ENCODE peak calls at places on chromosomes 6 and 20, in six cellular contexts. One of them, this sample, is unnamed.
A peak's percentile ranks its signal among the peaks of the same experiment; 100 is the strongest.

GRCh38 chr6:3607171-3607570 is 144.3 kb downstream of the PXDC1 start:
- DNase-seq in GM12878: no peak
- DNase-seq in esophagus muscularis mucosa: no peak
- DNase-seq in heart right ventricle: no peak
- DNase-seq in neural progenitor cell: no peak
- DNase-seq in brain microvascular endothelial cell: no peak
- DNase-seq in this sample: no peak

GRCh38 chr6:139472341-139473038 is 98.0 kb upstream of the CITED2 start:
- DNase-seq in GM12878: no peak
- DNase-seq in esophagus muscularis mucosa: no peak
- DNase-seq in heart right ventricle: no peak
- DNase-seq in neural progenitor cell: no peak
- DNase-seq in brain microvascular endothelial cell: no peak
- DNase-seq in this sample: no peak

GRCh38 chr6:150334790-150335783 is 33.7 kb upstream of the IYD start:
- DNase-seq in GM12878: no peak
- DNase-seq in esophagus muscularis mucosa: no peak
- DNase-seq in heart right ventricle: peak; percentile 51
- DNase-seq in neural progenitor cell: peak; percentile 59
- DNase-seq in brain microvascular endothelial cell: peak; percentile 80
- DNase-seq in this sample: peak; percentile 64

GRCh38 chr20:43921227-43921780 is 6.7 kb downstream of the TOX2 start:
- DNase-seq in GM12878: no peak
- DNase-seq in esophagus muscularis mucosa: no peak
- DNase-seq in heart right ventricle: no peak
- DNase-seq in neural progenitor cell: no peak
- DNase-seq in brain microvascular endothelial cell: no peak
- DNase-seq in this sample: no peak

GRCh38 chr6:27452496-27452897 is 20.4 kb downstream of the ZNF184 start:
- DNase-seq in GM12878: no peak
- DNase-seq in esophagus muscularis mucosa: no peak
- DNase-seq in heart right ventricle: no peak
- DNase-seq in neural progenitor cell: no peak
- DNase-seq in brain microvascular endothelial cell: peak; percentile 8
- DNase-seq in this sample: no peak

GRCh38 chr6:139240161-139241010 is 51.4 kb downstream of the TXLNB start:
- DNase-seq in GM12878: no peak
- DNase-seq in esophagus muscularis mucosa: no peak
- DNase-seq in heart right ventricle: no peak
- DNase-seq in neural progenitor cell: no peak
- DNase-seq in brain microvascular endothelial cell: peak; percentile 91
- DNase-seq in this sample: peak; percentile 51

GRCh38 chr20:50496773-50497375 is 13.3 kb upstream of the PTPN1 start:
- DNase-seq in GM12878: no peak
- DNase-seq in esophagus muscularis mucosa: no peak
- DNase-seq in heart right ventricle: no peak
- DNase-seq in neural progenitor cell: no peak
- DNase-seq in brain microvascular endothelial cell: no peak
- DNase-seq in this sample: no peak

GRCh38 chr20:6698056-6698455 is 69.4 kb upstream of the BMP2 start:
- DNase-seq in GM12878: no peak
- DNase-seq in esophagus muscularis mucosa: peak; percentile 77
- DNase-seq in heart right ventricle: no peak
- DNase-seq in neural progenitor cell: peak; percentile 16
- DNase-seq in brain microvascular endothelial cell: no peak
- DNase-seq in this sample: no peak

GRCh38 chr20:33419140-33419974 is 18.0 kb upstream of the CDK5RAP1 start:
- DNase-seq in GM12878: no peak
- DNase-seq in esophagus muscularis mucosa: no peak
- DNase-seq in heart right ventricle: peak; percentile 91
- DNase-seq in neural progenitor cell: no peak
- DNase-seq in brain microvascular endothelial cell: peak; percentile 43
- DNase-seq in this sample: no peak

GRCh38 chr20:38242848-38243449 is 17.6 kb downstream of the KIAA1755 start:
- DNase-seq in GM12878: no peak
- DNase-seq in esophagus muscularis mucosa: no peak
- DNase-seq in heart right ventricle: no peak
- DNase-seq in neural progenitor cell: peak; percentile 17
- DNase-seq in brain microvascular endothelial cell: no peak
- DNase-seq in this sample: no peak

GRCh38 chr6:132341646-132342045 is 59.6 kb downstream of the MOXD1 start:
- DNase-seq in GM12878: no peak
- DNase-seq in esophagus muscularis mucosa: no peak
- DNase-seq in heart right ventricle: no peak
- DNase-seq in neural progenitor cell: no peak
- DNase-seq in brain microvascular endothelial cell: no peak
- DNase-seq in this sample: no peak

GRCh38 chr6:128803911-128804310 is 79.0 kb upstream of the LAMA2 start:
- DNase-seq in GM12878: no peak
- DNase-seq in esophagus muscularis mucosa: no peak
- DNase-seq in heart right ventricle: peak; percentile 48
- DNase-seq in neural progenitor cell: no peak
- DNase-seq in brain microvascular endothelial cell: peak; percentile 18
- DNase-seq in this sample: no peak

GRCh38 chr6:41965429-41966213 is 24.0 kb upstream of the CCND3 start:
- DNase-seq in GM12878: no peak
- DNase-seq in esophagus muscularis mucosa: no peak
- DNase-seq in heart right ventricle: no peak
- DNase-seq in neural progenitor cell: peak; percentile 90
- DNase-seq in brain microvascular endothelial cell: no peak
- DNase-seq in this sample: no peak

GRCh38 chr6:26286168-26286854 is 78.7 kb upstream of the BTN3A2 start:
- DNase-seq in GM12878: no peak
- DNase-seq in esophagus muscularis mucosa: peak; percentile 96
- DNase-seq in heart right ventricle: peak; percentile 75
- DNase-seq in neural progenitor cell: peak; percentile 80
- DNase-seq in brain microvascular endothelial cell: peak; percentile 42
- DNase-seq in this sample: peak; percentile 79

GRCh38 chr6:118252474-118252873 is 295.6 kb upstream of the PLN start:
- DNase-seq in GM12878: no peak
- DNase-seq in esophagus muscularis mucosa: no peak
- DNase-seq in heart right ventricle: no peak
- DNase-seq in neural progenitor cell: no peak
- DNase-seq in brain microvascular endothelial cell: no peak
- DNase-seq in this sample: no peak

GRCh38 chr20:24779886-24780285 is 169.2 kb upstream of the CST7 start:
- DNase-seq in GM12878: no peak
- DNase-seq in esophagus muscularis mucosa: no peak
- DNase-seq in heart right ventricle: no peak
- DNase-seq in neural progenitor cell: no peak
- DNase-seq in brain microvascular endothelial cell: no peak
- DNase-seq in this sample: no peak

GRCh38 chr20:50092436-50092835 is 20.5 kb downstream of the UBE2V1 start:
- DNase-seq in GM12878: no peak
- DNase-seq in esophagus muscularis mucosa: no peak
- DNase-seq in heart right ventricle: no peak
- DNase-seq in neural progenitor cell: no peak
- DNase-seq in brain microvascular endothelial cell: no peak
- DNase-seq in this sample: no peak

GRCh38 chr6:71396410-71396801 is 107.8 kb downstream of the OGFRL1 start:
- DNase-seq in GM12878: peak; percentile 16
- DNase-seq in esophagus muscularis mucosa: no peak
- DNase-seq in heart right ventricle: no peak
- DNase-seq in neural progenitor cell: no peak
- DNase-seq in brain microvascular endothelial cell: no peak
- DNase-seq in this sample: no peak

GRCh38 chr6:150208606-150209352 is 65.9 kb downstream of the PPP1R14C start:
- DNase-seq in GM12878: no peak
- DNase-seq in esophagus muscularis mucosa: no peak
- DNase-seq in heart right ventricle: no peak
- DNase-seq in neural progenitor cell: no peak
- DNase-seq in brain microvascular endothelial cell: no peak
- DNase-seq in this sample: no peak

GRCh38 chr6:149513915-149514314 is 29.1 kb upstream of the ZC3H12D start:
- DNase-seq in GM12878: no peak
- DNase-seq in esophagus muscularis mucosa: no peak
- DNase-seq in heart right ventricle: no peak
- DNase-seq in neural progenitor cell: no peak
- DNase-seq in brain microvascular endothelial cell: no peak
- DNase-seq in this sample: no peak

GRCh38 chr6:158672726-158673125 is 22.9 kb downstream of the SYTL3 start:
- DNase-seq in GM12878: no peak
- DNase-seq in esophagus muscularis mucosa: no peak
- DNase-seq in heart right ventricle: no peak
- DNase-seq in neural progenitor cell: no peak
- DNase-seq in brain microvascular endothelial cell: no peak
- DNase-seq in this sample: peak; percentile 4

DNA sequence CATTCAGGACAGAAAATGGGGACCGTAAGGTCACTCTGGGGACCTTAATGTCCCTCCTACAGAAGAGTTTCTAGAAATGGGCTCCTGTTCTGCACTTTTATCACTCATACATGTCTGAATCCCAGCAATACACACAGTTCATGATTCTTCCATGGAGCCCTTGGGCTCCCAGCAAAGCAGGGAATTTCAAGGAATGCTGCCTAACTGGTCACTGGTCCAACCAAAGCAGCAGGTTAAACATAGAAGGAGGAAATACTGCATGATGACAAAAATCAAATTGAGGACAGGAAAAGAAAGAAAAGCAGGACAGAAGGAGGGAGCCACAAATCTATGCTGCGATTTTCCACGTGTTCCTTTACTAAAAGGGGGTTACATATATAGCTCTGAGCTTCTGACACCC is 300.2 kb downstream of the PTPRT start:
- DNase-seq in GM12878: no peak
- DNase-seq in esophagus muscularis mucosa: no peak
- DNase-seq in heart right ventricle: no peak
- DNase-seq in neural progenitor cell: no peak
- DNase-seq in brain microvascular endothelial cell: no peak
- DNase-seq in this sample: no peak
- H3K27me3 ChIP-seq in GM12878: no peaks in the 10 kb centered on the region
- H3K27me3 ChIP-seq in esophagus muscularis mucosa: no peaks in the 10 kb centered on the region
- H3K27me3 ChIP-seq in heart right ventricle: no peaks in the 10 kb centered on the region
- H3K27me3 ChIP-seq in neural progenitor cell: no peaks in the 10 kb centered on the region
- H3K27me3 ChIP-seq in brain microvascular endothelial cell: no peaks in the 10 kb centered on the region
- H3K27me3 ChIP-seq in this sample: no peaks in the 10 kb centered on the region

GRCh38 chr20:39825524-39825923 is 863.4 kb downstream of the DHX35 start:
- DNase-seq in GM12878: no peak
- DNase-seq in esophagus muscularis mucosa: no peak
- DNase-seq in heart right ventricle: no peak
- DNase-seq in neural progenitor cell: no peak
- DNase-seq in brain microvascular endothelial cell: no peak
- DNase-seq in this sample: no peak
- H3K27me3 ChIP-seq in GM12878: no peaks in the 10 kb centered on the region
- H3K27me3 ChIP-seq in esophagus muscularis mucosa: no peaks in the 10 kb centered on the region
- H3K27me3 ChIP-seq in heart right ventricle: peaks cover 4% of the 10 kb centered on the region
- H3K27me3 ChIP-seq in neural progenitor cell: no peaks in the 10 kb centered on the region
- H3K27me3 ChIP-seq in brain microvascular endothelial cell: no peaks in the 10 kb centered on the region
- H3K27me3 ChIP-seq in this sample: no peaks in the 10 kb centered on the region

GRCh38 chr6:33856034-33856590 is 52.3 kb upstream of the MLN start:
- DNase-seq in GM12878: no peak
- DNase-seq in esophagus muscularis mucosa: no peak
- DNase-seq in heart right ventricle: no peak
- DNase-seq in neural progenitor cell: no peak
- DNase-seq in brain microvascular endothelial cell: no peak
- DNase-seq in this sample: no peak

GRCh38 chr6:33858053-33858475 is 54.3 kb upstream of the MLN start:
- DNase-seq in GM12878: no peak
- DNase-seq in esophagus muscularis mucosa: no peak
- DNase-seq in heart right ventricle: no peak
- DNase-seq in neural progenitor cell: no peak
- DNase-seq in brain microvascular endothelial cell: no peak
- DNase-seq in this sample: no peak

GRCh38 chr6:33854572-33855030 is 50.8 kb upstream of the MLN start:
- DNase-seq in GM12878: no peak
- DNase-seq in esophagus muscularis mucosa: no peak
- DNase-seq in heart right ventricle: no peak
- DNase-seq in neural progenitor cell: no peak
- DNase-seq in brain microvascular endothelial cell: no peak
- DNase-seq in this sample: no peak

GRCh38 chr6:33857301-33858052 is 53.7 kb upstream of the MLN start:
- DNase-seq in GM12878: no peak
- DNase-seq in esophagus muscularis mucosa: no peak
- DNase-seq in heart right ventricle: no peak
- DNase-seq in neural progenitor cell: no peak
- DNase-seq in brain microvascular endothelial cell: no peak
- DNase-seq in this sample: no peak

DNA sequence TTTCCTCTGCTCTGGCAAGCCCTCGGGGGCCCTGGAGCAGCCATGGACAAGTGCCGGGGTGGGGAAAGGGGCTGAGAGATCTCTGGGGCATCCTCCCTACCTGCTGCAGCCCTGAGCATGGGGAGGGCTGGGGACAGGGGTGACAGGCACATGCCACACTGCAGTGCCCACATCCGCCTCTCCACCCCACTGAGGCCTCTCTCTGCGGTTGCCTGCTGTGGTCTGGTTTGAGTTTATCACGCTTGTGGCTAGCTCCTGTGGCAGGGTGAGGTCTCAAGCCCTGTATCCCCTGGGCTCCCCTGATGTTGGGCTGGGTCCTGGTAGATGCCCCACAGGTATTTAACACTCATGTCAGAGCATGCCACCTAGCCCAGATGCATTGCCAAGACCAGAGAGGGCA is 52.9 kb upstream of the MLN start:
- DNase-seq in GM12878: peak; percentile 58
- DNase-seq in esophagus muscularis mucosa: no peak
- DNase-seq in heart right ventricle: no peak
- DNase-seq in neural progenitor cell: no peak
- DNase-seq in brain microvascular endothelial cell: no peak
- DNase-seq in this sample: no peak
- H3K27me3 ChIP-seq in GM12878: no peaks in the 10 kb centered on the region
- H3K27me3 ChIP-seq in esophagus muscularis mucosa: no peaks in the 10 kb centered on the region
- H3K27me3 ChIP-seq in heart right ventricle: peaks cover 47% of the 10 kb centered on the region
- H3K27me3 ChIP-seq in neural progenitor cell: no peaks in the 10 kb centered on the region
- H3K27me3 ChIP-seq in brain microvascular endothelial cell: peaks cover 5% of the 10 kb centered on the region
- H3K27me3 ChIP-seq in this sample: no peaks in the 10 kb centered on the region

DNA sequence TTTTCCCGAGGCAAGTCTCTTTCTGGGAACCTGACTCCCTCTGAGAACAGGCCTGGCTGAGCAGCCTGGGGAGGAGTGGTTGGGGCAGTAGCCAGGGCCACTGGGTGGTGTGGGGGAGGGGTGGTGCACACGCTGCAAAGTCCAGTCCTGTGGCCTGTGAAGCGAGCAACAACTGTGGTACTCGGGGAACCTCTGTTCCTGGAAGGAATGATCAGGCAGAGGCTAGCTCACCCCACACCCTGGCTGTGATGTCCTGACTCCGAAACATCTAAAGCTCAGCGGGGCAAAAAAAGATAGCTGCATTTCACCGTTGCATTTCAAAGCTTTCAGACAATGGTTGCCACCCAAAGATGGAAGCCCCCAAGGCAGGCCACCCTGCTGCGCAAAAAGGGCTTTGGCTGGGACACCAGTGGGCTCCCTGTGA is 25.5 kb downstream of the PCK1 start:
- DNase-seq in GM12878: no peak
- DNase-seq in esophagus muscularis mucosa: no peak
- DNase-seq in heart right ventricle: peak; percentile 13
- DNase-seq in neural progenitor cell: peak; percentile 18
- DNase-seq in brain microvascular endothelial cell: no peak
- DNase-seq in this sample: peak; percentile 78
- H3K27me3 ChIP-seq in GM12878: no peaks in the 10 kb centered on the region
- H3K27me3 ChIP-seq in esophagus muscularis mucosa: no peaks in the 10 kb centered on the region
- H3K27me3 ChIP-seq in heart right ventricle: peaks cover 36% of the 10 kb centered on the region
- H3K27me3 ChIP-seq in neural progenitor cell: no peaks in the 10 kb centered on the region
- H3K27me3 ChIP-seq in brain microvascular endothelial cell: no peaks in the 10 kb centered on the region
- H3K27me3 ChIP-seq in this sample: no peaks in the 10 kb centered on the region

This sample was measured in colonic mucosa.